ENCODE peak calls at places on chromosomes 7 and 10, in eight cellular contexts. V, F, K, S, O, I, A and U are unnamed samples.

GRCh38 chr7:145219461-145219860 is 383.6 kb upstream of the TPK1 start:
- DNase-seq in V (no peak), F (no peak), K (no peak), S (no peak), O (no peak), I (no peak), A (no peak), U (no peak)

GRCh38 chr7:100371561-100372171 is 1.6 kb upstream of the PILRA start:
- DNase-seq in V (no peak), F (no peak), K (no peak), S (no peak), O (peak), I (no peak), A (no peak), U (peak)

GRCh38 chr7:30804078-30804661 is 33.0 kb downstream of the MINDY4 start:
- DNase-seq in V (no peak), F (no peak), K (no peak), S (no peak), O (no peak), I (no peak), A (no peak), U (no peak)

GRCh38 chr7:26153823-26154783 is 2.1 kb downstream of the NFE2L3 start:
- DNase-seq in V (no peak), F (peak), K (peak), S (peak), O (no peak), I (no peak), A (no peak), U (no peak)

GRCh38 chr10:129740532-129741279 is 223.4 kb downstream of the EBF3 start:
- DNase-seq in V (no peak), F (peak), K (no peak), S (no peak), O (no peak), I (no peak), A (no peak), U (no peak)

GRCh38 chr7:2151235-2151634 is 81.5 kb downstream of the MAD1L1 start:
- DNase-seq in V (no peak), F (no peak), K (no peak), S (no peak), O (peak), I (no peak), A (no peak), U (peak)

GRCh38 chr10:97788552-97789442 is 17.0 kb upstream of the SFRP5 start:
- DNase-seq in V (no peak), F (peak), K (peak), S (no peak), O (peak), I (no peak), A (no peak), U (no peak)

GRCh38 chr10:64038097-64038496 is 516.9 kb downstream of the REEP3 start:
- DNase-seq in V (no peak), F (no peak), K (no peak), S (no peak), O (no peak), I (no peak), A (no peak), U (no peak)

GRCh38 chr7:90530263-90530662 is 60.8 kb downstream of the PTTG1IP2 start:
- DNase-seq in V (no peak), F (no peak), K (no peak), S (no peak), O (no peak), I (no peak), A (no peak), U (no peak)

GRCh38 chr7:155256761-155257481 is 40.8 kb upstream of the INSIG1 start:
- DNase-seq in V (no peak), F (no peak), K (no peak), S (no peak), O (no peak), I (no peak), A (no peak), U (no peak)

DNA sequence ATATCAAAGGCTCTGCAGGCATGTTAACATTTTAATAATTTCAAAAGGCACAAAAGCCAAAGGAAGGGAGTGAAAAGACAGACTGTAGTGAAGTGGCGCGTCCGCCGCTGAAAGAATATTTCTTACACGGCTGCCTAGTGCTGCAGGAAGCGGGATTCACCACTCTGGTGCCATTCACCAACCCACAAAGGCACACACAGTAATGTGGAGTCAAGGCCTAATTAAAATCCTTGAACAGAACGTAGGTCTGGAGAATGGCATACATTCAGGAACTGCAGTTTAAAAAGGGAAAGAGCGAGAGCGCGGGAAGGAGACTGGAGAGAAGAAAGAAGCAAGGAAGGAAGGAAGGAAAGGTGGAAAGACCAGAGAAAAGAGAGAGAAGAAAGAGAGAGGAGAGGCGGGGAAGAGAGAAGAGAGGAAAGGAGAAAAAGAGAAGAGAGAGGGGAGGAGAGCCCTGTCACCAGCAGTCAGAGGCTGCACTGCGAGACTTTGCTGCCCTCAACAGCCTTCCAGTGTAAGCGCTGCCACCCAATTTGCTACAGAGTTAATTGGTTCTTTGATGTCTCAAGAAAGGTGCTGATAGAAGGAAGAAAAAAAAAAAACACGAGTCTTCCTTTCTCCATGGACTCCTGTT is 554.0 kb downstream of the MDFIC start:
- DNase-seq in V (no peak), F (no peak), K (no peak), S (no peak), O (no peak), I (no peak), A (no peak), U (no peak)
- TF ChIP-seq CTCF in V (peak), F (no peak), K (no peak), S (no peak), O (peak), I (no peak), A (peak), U (peak)

GRCh38 chr7:98168181-98168903 is 42.9 kb upstream of the BHLHA15 start:
- DNase-seq in V (no peak), F (no peak), K (peak), S (peak), O (no peak), I (peak), A (peak), U (no peak)

GRCh38 chr7:98163704-98164478 is 47.3 kb upstream of the BHLHA15 start:
- DNase-seq in V (no peak), F (no peak), K (no peak), S (no peak), O (peak), I (peak), A (no peak), U (no peak)

GRCh38 chr7:98167653-98168052 is 43.6 kb upstream of the BHLHA15 start:
- DNase-seq in V (no peak), F (no peak), K (no peak), S (no peak), O (no peak), I (no peak), A (no peak), U (no peak)

GRCh38 chr7:98166668-98166970 is 44.6 kb upstream of the BHLHA15 start:
- DNase-seq in V (no peak), F (no peak), K (no peak), S (no peak), O (no peak), I (no peak), A (no peak), U (no peak)

DNA sequence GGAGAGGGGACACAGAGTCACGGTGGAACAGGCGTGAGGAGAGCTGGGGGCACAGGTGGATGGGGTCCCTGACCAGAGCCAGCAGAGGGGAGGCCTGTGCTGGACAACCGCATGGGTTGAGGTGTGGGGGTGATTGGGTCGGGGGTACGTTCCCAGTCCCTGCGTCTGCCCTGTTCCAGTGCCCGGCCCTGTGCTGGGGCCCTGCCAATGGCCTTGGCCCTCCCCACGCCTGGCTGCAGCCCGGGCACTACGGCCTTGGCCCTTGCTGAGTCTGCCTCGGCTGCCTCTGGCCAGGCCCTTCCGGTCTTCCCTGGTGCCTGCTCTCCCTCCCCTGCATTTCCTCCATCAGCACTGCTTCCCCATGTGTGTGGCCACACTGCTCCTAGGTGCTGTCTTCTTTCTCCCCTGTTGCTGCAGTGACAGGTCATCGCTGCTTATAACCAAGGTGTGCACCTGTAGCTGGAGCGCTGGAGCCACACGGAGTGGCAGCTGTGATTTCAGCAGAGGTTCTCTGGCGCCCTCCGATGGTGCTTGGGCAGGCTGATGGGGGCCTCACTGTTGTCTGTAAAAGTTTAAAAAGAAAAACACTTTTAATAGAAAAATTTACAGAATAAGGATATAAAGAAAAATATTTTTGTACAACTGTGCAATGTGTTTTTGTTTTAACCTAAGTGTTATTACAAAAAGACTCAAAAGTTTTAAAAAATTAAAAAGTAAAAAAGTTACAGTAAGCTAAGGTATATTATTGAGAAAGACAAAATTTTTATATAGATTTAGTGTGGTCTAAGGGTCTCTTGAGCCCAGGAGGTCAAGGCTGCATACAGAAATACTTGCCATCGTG is 45.2 kb upstream of the BHLHA15 start:
- DNase-seq in V (no peak), F (peak), K (peak), S (peak), O (peak), I (peak), A (peak), U (no peak)
- TF ChIP-seq CTCF in V (no peak), F (peak), K (no peak), S (peak), O (peak), I (peak), A (peak), U (peak)

GRCh38 chr10:1543596-1543995 is 193.7 kb downstream of the ADARB2 start:
- DNase-seq in V (peak), F (no peak), K (no peak), S (no peak), O (no peak), I (no peak), A (no peak), U (no peak)
- TF ChIP-seq CTCF in V (no peak), F (no peak), K (no peak), S (no peak), O (no peak), I (no peak), A (no peak), U (no peak)

DNA sequence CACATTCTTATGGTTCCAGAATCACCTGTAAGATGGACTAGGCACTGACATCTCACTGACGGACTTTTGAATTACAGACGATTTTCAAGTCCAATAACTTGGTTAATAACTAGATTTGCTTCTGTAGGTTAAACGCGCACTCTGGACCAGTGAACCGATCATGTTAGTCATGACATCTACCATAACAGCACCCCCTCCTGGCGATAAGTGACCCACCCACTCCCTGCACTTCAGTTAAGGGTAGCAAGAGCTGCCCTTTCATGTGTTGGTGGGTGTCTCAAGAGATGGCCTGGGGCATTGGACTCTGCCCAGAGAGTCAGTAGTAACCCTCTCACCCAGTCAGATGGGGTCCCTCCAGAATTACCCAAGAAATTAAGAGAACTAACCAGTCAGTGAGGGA is 12.9 kb downstream of the GRM8 start:
- DNase-seq in V (no peak), F (no peak), K (no peak), S (no peak), O (no peak), I (no peak), A (no peak), U (no peak)
- TF ChIP-seq CTCF in V (no peak), F (no peak), K (no peak), S (peak), O (no peak), I (no peak), A (no peak), U (no peak)

DNA sequence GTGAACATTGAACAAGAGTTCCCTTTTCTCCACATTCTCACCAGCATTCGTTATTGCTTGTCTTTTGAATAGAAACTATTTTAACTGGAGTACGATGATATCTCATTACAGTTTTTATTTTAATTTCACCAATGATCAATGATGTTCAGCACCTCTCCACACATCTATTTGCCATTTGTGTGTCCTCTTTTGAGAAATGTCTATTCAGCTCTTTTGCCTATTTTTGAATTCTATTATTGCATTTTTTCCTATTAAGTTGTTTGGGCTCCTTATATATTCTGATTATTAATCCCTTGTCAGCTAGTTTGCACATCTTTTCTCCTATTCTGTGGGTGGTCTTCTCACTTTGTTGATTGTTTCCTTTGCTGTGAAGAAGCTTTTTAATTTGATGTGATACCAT is 241.1 kb upstream of the CTBP2 start:
- DNase-seq in V (no peak), F (no peak), K (no peak), S (no peak), O (no peak), I (no peak), A (no peak), U (no peak)
- TF ChIP-seq CTCF in V (no peak), F (no peak), K (no peak), S (no peak), O (no peak), I (no peak), A (no peak), U (no peak)

DNA sequence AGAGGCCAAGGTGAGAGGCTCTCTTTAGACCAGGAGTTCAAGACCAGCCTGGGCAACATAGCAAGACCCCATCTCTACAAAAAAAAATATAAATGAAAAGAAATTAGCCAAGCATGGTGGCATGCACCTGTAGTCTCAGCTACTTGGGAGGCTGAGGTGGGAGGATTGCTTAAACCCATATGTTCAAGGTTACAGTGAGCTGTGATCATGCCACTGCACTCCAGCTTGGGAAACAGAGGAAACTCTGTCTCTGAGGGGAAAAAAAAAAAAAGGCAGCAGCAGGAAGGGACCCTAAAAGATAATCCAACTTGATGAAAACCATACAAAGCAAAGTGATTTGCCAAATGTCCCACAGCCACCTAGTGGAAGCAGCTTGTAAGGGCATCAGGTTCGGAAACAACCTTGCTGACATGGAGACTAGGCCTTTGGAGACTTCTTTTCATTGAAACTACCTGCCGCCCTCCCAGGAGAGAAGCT is 15.6 kb upstream of the PBLD start:
- DNase-seq in V (no peak), F (no peak), K (peak), S (peak), O (no peak), I (no peak), A (peak), U (no peak)
- TF ChIP-seq CTCF in V (peak), F (peak), K (peak), S (peak), O (peak), I (peak), A (peak), U (peak)

GRCh38 chr7:120344276-120344675 is 71.3 kb downstream of the KCND2 start:
- DNase-seq in V (no peak), F (no peak), K (no peak), S (no peak), O (no peak), I (no peak), A (no peak), U (no peak)
- TF ChIP-seq CTCF in V (no peak), F (no peak), K (no peak), S (no peak), O (no peak), I (no peak), A (no peak), U (no peak)

GRCh38 chr10:44947356-44948152 is 12.0 kb upstream of the RASSF4 start:
- DNase-seq in V (peak), F (no peak), K (peak), S (no peak), O (no peak), I (no peak), A (peak), U (no peak)

GRCh38 chr10:44950326-44951225 is 9.0 kb upstream of the RASSF4 start:
- DNase-seq in V (peak), F (no peak), K (no peak), S (no peak), O (no peak), I (no peak), A (no peak), U (no peak)

GRCh38 chr10:44949915-44950314 is 9.7 kb upstream of the RASSF4 start:
- DNase-seq in V (peak), F (no peak), K (no peak), S (no peak), O (no peak), I (no peak), A (no peak), U (no peak)

GRCh38 chr10:44948713-44949112 is 10.9 kb upstream of the RASSF4 start:
- DNase-seq in V (no peak), F (no peak), K (no peak), S (no peak), O (no peak), I (no peak), A (no peak), U (no peak)

DNA sequence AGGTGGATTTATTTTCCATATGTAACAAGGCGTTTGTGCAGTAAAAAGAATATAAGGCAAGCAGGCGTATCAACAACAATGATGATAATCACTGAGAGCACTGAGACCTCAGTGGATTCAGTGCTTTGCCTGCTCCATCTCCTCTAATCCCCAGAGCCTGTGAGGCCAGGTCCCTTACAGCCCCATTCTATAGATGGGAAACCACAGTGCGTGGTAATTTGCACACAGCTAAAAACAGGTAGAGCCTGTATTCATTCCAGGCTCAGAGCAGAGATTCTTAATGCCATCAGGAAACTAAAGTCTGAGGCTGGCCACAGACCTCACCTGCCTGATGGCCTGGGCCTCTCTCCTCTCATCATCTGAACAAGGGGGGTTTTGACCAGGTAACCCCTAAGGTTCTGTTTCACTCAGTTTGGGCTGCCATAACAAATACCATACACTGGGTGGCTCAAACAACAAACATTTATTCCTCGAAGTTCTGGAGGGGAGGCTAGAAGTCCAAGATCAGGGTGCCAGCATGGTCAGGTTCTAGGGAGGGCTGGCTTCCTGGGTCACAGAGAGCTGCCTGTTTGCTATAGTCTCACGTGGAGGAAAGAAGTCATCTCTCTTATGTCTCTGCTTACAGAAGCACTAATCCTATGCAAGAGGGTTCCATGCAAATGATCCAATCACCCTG is 10.3 kb upstream of the RASSF4 start:
- DNase-seq in V (no peak), F (no peak), K (no peak), S (no peak), O (no peak), I (no peak), A (no peak), U (no peak)
- TF ChIP-seq CTCF in V (no peak), F (no peak), K (no peak), S (no peak), O (no peak), I (no peak), A (no peak), U (peak)

GRCh38 chr10:108901766-108902365 is 1021.4 kb downstream of the XPNPEP1 start:
- DNase-seq in V (no peak), F (no peak), K (no peak), S (no peak), O (no peak), I (no peak), A (no peak), U (no peak)

GRCh38 chr10:108904163-108904878 is 1019.0 kb downstream of the XPNPEP1 start:
- DNase-seq in V (no peak), F (no peak), K (no peak), S (no peak), O (no peak), I (no peak), A (no peak), U (no peak)

GRCh38 chr10:108902491-108903250 is 1020.6 kb downstream of the XPNPEP1 start:
- DNase-seq in V (no peak), F (no peak), K (no peak), S (no peak), O (no peak), I (no peak), A (peak), U (no peak)

GRCh38 chr10:108894402-108895301 is 1028.7 kb downstream of the XPNPEP1 start:
- DNase-seq in V (no peak), F (no peak), K (no peak), S (peak), O (no peak), I (no peak), A (no peak), U (no peak)

DNA sequence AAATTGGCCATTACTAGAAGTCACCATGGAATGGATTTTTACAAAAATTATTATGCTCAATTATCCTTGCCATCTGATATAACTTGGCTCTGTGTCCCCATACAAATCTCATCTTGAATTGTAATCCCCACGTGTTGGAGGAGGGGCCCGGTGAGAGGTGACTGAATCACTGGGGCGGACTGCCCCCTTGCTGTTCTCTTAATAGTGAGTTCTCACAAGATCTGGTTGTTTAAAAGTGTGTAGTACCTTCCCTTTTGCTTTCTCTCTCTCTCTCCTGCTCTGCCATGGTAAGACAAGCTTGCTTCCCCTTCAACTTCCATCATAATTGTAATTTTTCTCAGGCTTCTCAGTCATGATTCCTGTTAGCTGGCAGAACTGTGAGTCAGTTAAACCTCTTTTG is 1023.6 kb downstream of the XPNPEP1 start:
- DNase-seq in V (no peak), F (no peak), K (no peak), S (no peak), O (no peak), I (no peak), A (no peak), U (no peak)
- TF ChIP-seq CTCF in V (no peak), F (no peak), K (no peak), S (no peak), O (no peak), I (no peak), A (no peak), U (no peak)